ENCODE peak calls at places on chromosomes 16 and 17, in four cellular contexts. Q is heart left ventricle, U is Right ventricle myocardium superior, O is cardiac muscle cell. T is an unnamed sample.

GRCh38 chr17:17739388-17740066 is 58.3 kb downstream of the RAI1 start:
- DNase-seq in Q (no peak), U (peak), O (no peak), T (peak)

GRCh38 chr16:23148513-23149266 is 562 bp downstream of the USP31 start:
- DNase-seq in U (peak), Q (peak), O (peak), T (peak)

GRCh38 chr17:60971515-60972369 is 294.1 kb downstream of the BCAS3 start:
- DNase-seq in O (peak), Q (peak), U (no peak), T (no peak)

GRCh38 chr17:80219013-80219776 is 938 bp downstream of the SGSH start:
- DNase-seq in U (peak), Q (peak), O (peak), T (peak)

GRCh38 chr16:88973007-88973410 is 4.0 kb downstream of the CBFA2T3 start:
- DNase-seq in O (peak), U (no peak), Q (no peak), T (no peak)

GRCh38 chr16:46908540-46909372 is 24.6 kb downstream of the GPT2 start:
- DNase-seq in O (peak), Q (peak), U (no peak), T (no peak)

GRCh38 chr17:44269118-44269794 is 1.3 kb upstream of the SLC4A1 start:
- DNase-seq in O (no peak), Q (no peak), U (no peak), T (no peak)

GRCh38 chr16:56270828-56271227 is 79.5 kb downstream of the GNAO1 start:
- DNase-seq in U (no peak), Q (no peak), O (no peak), T (no peak)

GRCh38 chr17:74812109-74812864 is 36.1 kb upstream of the NAT9 start:
- DNase-seq in Q (peak), O (peak), U (peak), T (no peak)

GRCh38 chr16:9868606-9869149 is 313.6 kb downstream of the GRIN2A start:
- DNase-seq in U (no peak), O (no peak), Q (no peak), T (no peak)

GRCh38 chr17:50476545-50477315 is 1.9 kb upstream of the RSAD1 start:
- DNase-seq in Q (no peak), U (no peak), O (no peak), T (peak)

GRCh38 chr17:28394717-28395116 is 11.3 kb downstream of the SLC46A1 start:
- DNase-seq in U (no peak), O (no peak), Q (no peak), T (no peak)

GRCh38 chr16:84460406-84461028 is 43.9 kb downstream of the MEAK7 start:
- DNase-seq in O (no peak), U (peak), Q (no peak), T (no peak)

GRCh38 chr17:41546819-41547218 is 18.7 kb upstream of the KRT19 start:
- DNase-seq in U (no peak), O (no peak), Q (no peak), T (no peak)

GRCh38 chr16:81626181-81626674 is 152.9 kb upstream of the PLCG2 start:
- DNase-seq in U (no peak), Q (no peak), O (no peak), T (no peak)

GRCh38 chr17:2187758-2188157 is 115.8 kb downstream of the SMG6 start:
- DNase-seq in U (no peak), O (no peak), Q (no peak), T (no peak)

GRCh38 chr17:60169921-60170817 is 20.4 kb downstream of the CA4 start:
- DNase-seq in Q (peak), O (no peak), U (peak), T (no peak)

GRCh38 chr16:19815418-19815817 is 69.2 kb downstream of the GPRC5B start:
- DNase-seq in O (no peak), Q (no peak), U (no peak), T (no peak)

GRCh38 chr16:4172070-4172469 is 55.8 kb upstream of the ADCY9 start:
- DNase-seq in U (no peak), O (no peak), Q (no peak), T (no peak)

GRCh38 chr16:89344846-89345577 is 127.5 kb downstream of the ZNF778 start:
- DNase-seq in U (no peak), O (no peak), Q (no peak), T (peak)

GRCh38 chr17:19747829-19748806 is at the start of gene ALDH3A1:
- DNase-seq in O (no peak), Q (no peak), U (no peak), T (no peak)

GRCh38 chr17:65609749-65610148 is 48.3 kb upstream of the AXIN2 start:
- DNase-seq in Q (no peak), U (no peak), O (no peak), T (no peak)

GRCh38 chr17:13415877-13416416 is 185.8 kb downstream of the HS3ST3A1 start:
- DNase-seq in U (peak), Q (peak), O (peak), T (no peak)

GRCh38 chr16:30786115-30786935 is 680 bp downstream of the ZNF629 start:
- DNase-seq in U (peak), Q (no peak), O (peak), T (no peak)

GRCh38 chr16:86531193-86531550 is 20.8 kb downstream of the FOXF1 start:
- DNase-seq in O (no peak), U (peak), Q (peak), T (peak)

GRCh38 chr17:8739104-8739503 is 5.5 kb downstream of the CCDC42 start:
- DNase-seq in O (peak), U (no peak), Q (no peak), T (no peak)

GRCh38 chr17:57115377-57115776 is 30.3 kb downstream of the AKAP1 start:
- DNase-seq in U (no peak), Q (no peak), O (no peak), T (no peak)

GRCh38 chr17:50626037-50626574 is 8.6 kb upstream of the ABCC3 start:
- DNase-seq in Q (peak), U (peak), O (peak), T (peak)

GRCh38 chr17:42518046-42518754 is 17.8 kb upstream of the NAGLU start:
- DNase-seq in Q (peak), O (no peak), U (peak), T (peak)

GRCh38 chr16:35598696-35599332 is 2139.4 kb downstream of the TP53TG3F start:
- DNase-seq in U (no peak), Q (no peak), O (no peak), T (no peak)

GRCh38 chr16:15975172-15975571 is 25.8 kb downstream of the ABCC1 start:
- DNase-seq in U (no peak), Q (no peak), O (no peak), T (no peak)

GRCh38 chr17:70558821-70559220 is 389.5 kb downstream of the KCNJ2 start:
- DNase-seq in O (no peak), U (no peak), Q (no peak), T (no peak)

GRCh38 chr17:45233423-45233924 is 11.8 kb downstream of the FMNL1 start:
- DNase-seq in Q (no peak), O (no peak), U (no peak), T (no peak)

GRCh38 chr17:75878174-75878998 is at the start of gene TRIM47:
- DNase-seq in O (peak), U (peak), Q (peak), T (peak)

GRCh38 chr16:1828645-1829410 is 1.8 kb downstream of the FAHD1 start:
- DNase-seq in O (no peak), U (no peak), Q (no peak), T (no peak)

GRCh38 chr17:50627386-50627781 is 7.3 kb upstream of the ABCC3 start:
- DNase-seq in Q (no peak), O (no peak), U (no peak), T (no peak)

GRCh38 chr17:64441772-64442549 is 7.0 kb upstream of the MILR1 start:
- DNase-seq in Q (peak), O (no peak), U (peak), T (peak)

GRCh38 chr17:79664925-79665738 is 54.3 kb upstream of the RBFOX3 start:
- DNase-seq in Q (peak), U (peak), O (peak), T (no peak)